ENCODE peak calls at places on chromosomes 12 and 14, in four cellular contexts. One of them, this sample, is unnamed.

GRCh38 chr12:109544955-109545531 is 28.3 kb downstream of the MMAB start:
- DNase-seq in uterus: no peak
- DNase-seq in AG04450: no peak
- DNase-seq in transverse colon: no peak
- DNase-seq in this sample: no peak

GRCh38 chr12:64175254-64175945 is 46.7 kb downstream of the KICS2 start:
- DNase-seq in uterus: no peak
- DNase-seq in AG04450: no peak
- DNase-seq in transverse colon: no peak
- DNase-seq in this sample: no peak

GRCh38 chr12:38102197-38102596 is 214.4 kb upstream of the ALG10B start:
- DNase-seq in uterus: no peak
- DNase-seq in AG04450: no peak
- DNase-seq in transverse colon: no peak
- DNase-seq in this sample: no peak

GRCh38 chr14:78345346-78345745 is 175.2 kb downstream of the NRXN3 start:
- DNase-seq in uterus: no peak
- DNase-seq in AG04450: no peak
- DNase-seq in transverse colon: no peak
- DNase-seq in this sample: no peak

GRCh38 chr14:32259368-32260013 is 56.4 kb upstream of the RNU6-8 start:
- DNase-seq in uterus: no peak
- DNase-seq in AG04450: peak
- DNase-seq in transverse colon: no peak
- DNase-seq in this sample: no peak

GRCh38 chr12:122182887-122183587 is at the start of gene LRRC43:
- DNase-seq in uterus: no peak
- DNase-seq in AG04450: no peak
- DNase-seq in transverse colon: peak
- DNase-seq in this sample: peak

GRCh38 chr14:35213869-35214387 is 78.3 kb upstream of the PSMA6 start:
- DNase-seq in uterus: no peak
- DNase-seq in AG04450: no peak
- DNase-seq in transverse colon: no peak
- DNase-seq in this sample: no peak

GRCh38 chr12:46217686-46218508 is 50.9 kb downstream of the SLC38A1 start:
- DNase-seq in uterus: no peak
- DNase-seq in AG04450: no peak
- DNase-seq in transverse colon: peak
- DNase-seq in this sample: no peak

GRCh38 chr14:70791971-70792370 is 17.3 kb downstream of the MAP3K9 start:
- DNase-seq in uterus: no peak
- DNase-seq in AG04450: no peak
- DNase-seq in transverse colon: no peak
- DNase-seq in this sample: no peak

GRCh38 chr14:34436960-34437728 is 24.9 kb downstream of the SPTSSA start:
- DNase-seq in uterus: no peak
- DNase-seq in AG04450: no peak
- DNase-seq in transverse colon: no peak
- DNase-seq in this sample: no peak

GRCh38 chr14:81234268-81234667 is 13.5 kb upstream of the GTF2A1 start:
- DNase-seq in uterus: no peak
- DNase-seq in AG04450: no peak
- DNase-seq in transverse colon: no peak
- DNase-seq in this sample: no peak

GRCh38 chr14:104657114-104657524 is 32.3 kb upstream of the INF2 start:
- DNase-seq in uterus: no peak
- DNase-seq in AG04450: no peak
- DNase-seq in transverse colon: no peak
- DNase-seq in this sample: peak

GRCh38 chr12:120830052-120830940 is 73.9 kb downstream of the SPPL3 start:
- DNase-seq in uterus: no peak
- DNase-seq in AG04450: no peak
- DNase-seq in transverse colon: no peak
- DNase-seq in this sample: no peak

DNA sequence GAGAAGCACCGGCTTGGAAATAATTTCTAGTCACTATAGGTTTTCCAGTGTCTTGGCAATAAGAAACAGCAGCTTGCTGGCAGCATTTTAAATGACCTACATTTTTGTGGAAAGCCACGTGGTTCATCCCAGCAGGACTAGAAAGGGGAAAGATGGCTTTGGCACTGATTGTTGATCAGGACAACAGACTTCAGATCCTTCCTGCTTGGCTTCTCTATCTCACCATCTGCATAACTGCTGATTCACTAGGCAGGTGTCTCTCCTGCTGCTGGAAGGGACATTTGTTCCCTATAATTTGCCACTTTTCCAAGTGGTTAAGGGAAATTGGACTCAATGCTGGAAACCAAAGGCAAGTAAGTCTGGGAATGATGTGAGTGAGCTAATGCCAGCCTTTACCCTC is 131.0 kb downstream of the TTC8 start:
- DNase-seq in uterus: no peak
- DNase-seq in AG04450: no peak
- DNase-seq in transverse colon: no peak
- DNase-seq in this sample: no peak
- H3K27ac ChIP-seq in uterus: no peak
- H3K27ac ChIP-seq in AG04450: no peak
- H3K27ac ChIP-seq in transverse colon: no peak
- H3K27ac ChIP-seq in this sample: no peak

GRCh38 chr14:59314019-59314608 is 125.6 kb downstream of the DAAM1 start:
- DNase-seq in uterus: no peak
- DNase-seq in AG04450: no peak
- DNase-seq in transverse colon: no peak
- DNase-seq in this sample: no peak
- H3K27ac ChIP-seq in uterus: peak
- H3K27ac ChIP-seq in AG04450: no peak
- H3K27ac ChIP-seq in transverse colon: no peak
- H3K27ac ChIP-seq in this sample: no peak

GRCh38 chr12:113440336-113440735 is 18.2 kb downstream of the SDSL start:
- DNase-seq in uterus: no peak
- DNase-seq in AG04450: no peak
- DNase-seq in transverse colon: no peak
- DNase-seq in this sample: no peak
- H3K27ac ChIP-seq in uterus: no peak
- H3K27ac ChIP-seq in AG04450: no peak
- H3K27ac ChIP-seq in transverse colon: no peak
- H3K27ac ChIP-seq in this sample: no peak

GRCh38 chr12:67710582-67710981 is 62.0 kb downstream of the DYRK2 start:
- DNase-seq in uterus: no peak
- DNase-seq in AG04450: no peak
- DNase-seq in transverse colon: peak
- DNase-seq in this sample: no peak
- H3K27ac ChIP-seq in uterus: no peak
- H3K27ac ChIP-seq in AG04450: no peak
- H3K27ac ChIP-seq in transverse colon: peak
- H3K27ac ChIP-seq in this sample: no peak

GRCh38 chr14:101475468-101476257 is 85.6 kb upstream of the DIO3 start:
- DNase-seq in uterus: peak
- DNase-seq in AG04450: peak
- DNase-seq in transverse colon: no peak
- DNase-seq in this sample: no peak
- H3K27ac ChIP-seq in uterus: peak
- H3K27ac ChIP-seq in AG04450: peak
- H3K27ac ChIP-seq in transverse colon: peak
- H3K27ac ChIP-seq in this sample: no peak

GRCh38 chr14:90759370-90760054 is 56.7 kb downstream of the TTC7B start:
- DNase-seq in uterus: no peak
- DNase-seq in AG04450: no peak
- DNase-seq in transverse colon: no peak
- DNase-seq in this sample: no peak
- H3K27ac ChIP-seq in uterus: peak
- H3K27ac ChIP-seq in AG04450: no peak
- H3K27ac ChIP-seq in transverse colon: peak
- H3K27ac ChIP-seq in this sample: peak

GRCh38 chr14:92755495-92755894 is 7.1 kb upstream of the LGMN start:
- DNase-seq in uterus: no peak
- DNase-seq in AG04450: no peak
- DNase-seq in transverse colon: no peak
- DNase-seq in this sample: no peak

GRCh38 chr14:92759300-92759678 is 10.9 kb upstream of the LGMN start:
- DNase-seq in uterus: no peak
- DNase-seq in AG04450: no peak
- DNase-seq in transverse colon: peak
- DNase-seq in this sample: no peak

GRCh38 chr14:92753250-92753649 is 4.8 kb upstream of the LGMN start:
- DNase-seq in uterus: no peak
- DNase-seq in AG04450: no peak
- DNase-seq in transverse colon: no peak
- DNase-seq in this sample: no peak

GRCh38 chr14:92751819-92752218 is 3.4 kb upstream of the LGMN start:
- DNase-seq in uterus: no peak
- DNase-seq in AG04450: no peak
- DNase-seq in transverse colon: no peak
- DNase-seq in this sample: no peak

GRCh38 chr14:92754956-92755355 is 6.5 kb upstream of the LGMN start:
- DNase-seq in uterus: no peak
- DNase-seq in AG04450: no peak
- DNase-seq in transverse colon: no peak
- DNase-seq in this sample: no peak
- H3K27ac ChIP-seq in uterus: no peak
- H3K27ac ChIP-seq in AG04450: no peak
- H3K27ac ChIP-seq in transverse colon: no peak
- H3K27ac ChIP-seq in this sample: no peak

GRCh38 chr12:3747976-3748619 is 4.8 kb downstream of the CRACR2A start:
- DNase-seq in uterus: no peak
- DNase-seq in AG04450: no peak
- DNase-seq in transverse colon: peak
- DNase-seq in this sample: no peak

GRCh38 chr12:3748620-3749019 is 4.3 kb downstream of the CRACR2A start:
- DNase-seq in uterus: no peak
- DNase-seq in AG04450: no peak
- DNase-seq in transverse colon: no peak
- DNase-seq in this sample: no peak

GRCh38 chr12:3746758-3747157 is 6.2 kb downstream of the CRACR2A start:
- DNase-seq in uterus: no peak
- DNase-seq in AG04450: no peak
- DNase-seq in transverse colon: no peak
- DNase-seq in this sample: no peak

GRCh38 chr12:3745152-3745551 is 7.8 kb downstream of the CRACR2A start:
- DNase-seq in uterus: no peak
- DNase-seq in AG04450: no peak
- DNase-seq in transverse colon: no peak
- DNase-seq in this sample: no peak

GRCh38 chr12:3747543-3747942 is 5.4 kb downstream of the CRACR2A start:
- DNase-seq in uterus: no peak
- DNase-seq in AG04450: no peak
- DNase-seq in transverse colon: peak
- DNase-seq in this sample: no peak
- H3K27ac ChIP-seq in uterus: no peak
- H3K27ac ChIP-seq in AG04450: no peak
- H3K27ac ChIP-seq in transverse colon: peak
- H3K27ac ChIP-seq in this sample: no peak

This sample was measured in caudate nucleus.